ENCODE peak calls at places on chromosomes 11 and 22, in nine cellular contexts. One of them, this sample, is unnamed.
A peak's percentile ranks its signal among the peaks of the same experiment; 100 is the strongest.

GRCh38 chr11:128462189-128462588 is 125.2 kb downstream of the ETS1 start:
- ATAC-seq in effector memory CD8-positive, alpha-beta T cell: no peak
- ATAC-seq in central memory CD8-positive, alpha-beta T cell: no peak
- ATAC-seq in foreskin keratinocyte: no peak
- ATAC-seq in CD8-positive, alpha-beta T cell: no peak
- ATAC-seq in stimulated activated naive CD8-positive, alpha-beta T cell treated with anti-CD3 and anti-CD28 coated beads, Interleukin-15, amount 100 ng/mL, for 72 hours: no peak
- ATAC-seq in GM23338: no peak
- ATAC-seq in activated CD8-positive, alpha-beta memory T cell treated with anti-CD3 and anti-CD28 coated beads, Interleukin-2, amount 10 ng/mL, durations not matched to agents 7 days and 5 days: no peak
- ATAC-seq in upper lobe of left lung: no peak
- ATAC-seq in this sample: no peak

GRCh38 chr11:34501962-34502361 is 11.6 kb downstream of the ELF5 start:
- ATAC-seq in effector memory CD8-positive, alpha-beta T cell: no peak
- ATAC-seq in central memory CD8-positive, alpha-beta T cell: no peak
- ATAC-seq in foreskin keratinocyte: no peak
- ATAC-seq in CD8-positive, alpha-beta T cell: no peak
- ATAC-seq in stimulated activated naive CD8-positive, alpha-beta T cell treated with anti-CD3 and anti-CD28 coated beads, Interleukin-15, amount 100 ng/mL, for 72 hours: no peak
- ATAC-seq in GM23338: no peak
- ATAC-seq in activated CD8-positive, alpha-beta memory T cell treated with anti-CD3 and anti-CD28 coated beads, Interleukin-2, amount 10 ng/mL, durations not matched to agents 7 days and 5 days: no peak
- ATAC-seq in upper lobe of left lung: peak; percentile 49
- ATAC-seq in this sample: no peak

GRCh38 chr11:2180775-2181370 is 9.3 kb upstream of the TH start:
- ATAC-seq in effector memory CD8-positive, alpha-beta T cell: no peak
- ATAC-seq in central memory CD8-positive, alpha-beta T cell: no peak
- ATAC-seq in foreskin keratinocyte: peak; percentile 58
- ATAC-seq in CD8-positive, alpha-beta T cell: no peak
- ATAC-seq in stimulated activated naive CD8-positive, alpha-beta T cell treated with anti-CD3 and anti-CD28 coated beads, Interleukin-15, amount 100 ng/mL, for 72 hours: no peak
- ATAC-seq in GM23338: no peak
- ATAC-seq in activated CD8-positive, alpha-beta memory T cell treated with anti-CD3 and anti-CD28 coated beads, Interleukin-2, amount 10 ng/mL, durations not matched to agents 7 days and 5 days: no peak
- ATAC-seq in upper lobe of left lung: no peak
- ATAC-seq in this sample: no peak

GRCh38 chr22:19843857-19844422 is 10.7 kb downstream of the GNB1L start:
- ATAC-seq in effector memory CD8-positive, alpha-beta T cell: no peak
- ATAC-seq in central memory CD8-positive, alpha-beta T cell: no peak
- ATAC-seq in foreskin keratinocyte: no peak
- ATAC-seq in CD8-positive, alpha-beta T cell: no peak
- ATAC-seq in stimulated activated naive CD8-positive, alpha-beta T cell treated with anti-CD3 and anti-CD28 coated beads, Interleukin-15, amount 100 ng/mL, for 72 hours: peak; percentile 10
- ATAC-seq in GM23338: no peak
- ATAC-seq in activated CD8-positive, alpha-beta memory T cell treated with anti-CD3 and anti-CD28 coated beads, Interleukin-2, amount 10 ng/mL, durations not matched to agents 7 days and 5 days: no peak
- ATAC-seq in upper lobe of left lung: peak; percentile 8
- ATAC-seq in this sample: no peak

GRCh38 chr11:62034045-62034355 is 66.6 kb upstream of the FTH1 start:
- ATAC-seq in effector memory CD8-positive, alpha-beta T cell: no peak
- ATAC-seq in central memory CD8-positive, alpha-beta T cell: no peak
- ATAC-seq in foreskin keratinocyte: no peak
- ATAC-seq in CD8-positive, alpha-beta T cell: no peak
- ATAC-seq in stimulated activated naive CD8-positive, alpha-beta T cell treated with anti-CD3 and anti-CD28 coated beads, Interleukin-15, amount 100 ng/mL, for 72 hours: no peak
- ATAC-seq in GM23338: no peak
- ATAC-seq in activated CD8-positive, alpha-beta memory T cell treated with anti-CD3 and anti-CD28 coated beads, Interleukin-2, amount 10 ng/mL, durations not matched to agents 7 days and 5 days: no peak
- ATAC-seq in upper lobe of left lung: no peak
- ATAC-seq in this sample: no peak

GRCh38 chr11:87038235-87038960 is 664 bp downstream of the TMEM135 start:
- ATAC-seq in effector memory CD8-positive, alpha-beta T cell: no peak
- ATAC-seq in central memory CD8-positive, alpha-beta T cell: no peak
- ATAC-seq in foreskin keratinocyte: no peak
- ATAC-seq in CD8-positive, alpha-beta T cell: no peak
- ATAC-seq in stimulated activated naive CD8-positive, alpha-beta T cell treated with anti-CD3 and anti-CD28 coated beads, Interleukin-15, amount 100 ng/mL, for 72 hours: no peak
- ATAC-seq in GM23338: no peak
- ATAC-seq in activated CD8-positive, alpha-beta memory T cell treated with anti-CD3 and anti-CD28 coated beads, Interleukin-2, amount 10 ng/mL, durations not matched to agents 7 days and 5 days: no peak
- ATAC-seq in upper lobe of left lung: peak; percentile 2
- ATAC-seq in this sample: no peak

GRCh38 chr11:106327134-106327533 is 249.7 kb downstream of the AASDHPPT start:
- ATAC-seq in effector memory CD8-positive, alpha-beta T cell: no peak
- ATAC-seq in central memory CD8-positive, alpha-beta T cell: no peak
- ATAC-seq in foreskin keratinocyte: no peak
- ATAC-seq in CD8-positive, alpha-beta T cell: no peak
- ATAC-seq in stimulated activated naive CD8-positive, alpha-beta T cell treated with anti-CD3 and anti-CD28 coated beads, Interleukin-15, amount 100 ng/mL, for 72 hours: no peak
- ATAC-seq in GM23338: peak; percentile 99
- ATAC-seq in activated CD8-positive, alpha-beta memory T cell treated with anti-CD3 and anti-CD28 coated beads, Interleukin-2, amount 10 ng/mL, durations not matched to agents 7 days and 5 days: no peak
- ATAC-seq in upper lobe of left lung: no peak
- ATAC-seq in this sample: no peak

GRCh38 chr22:39454385-39454871 is 2.4 kb upstream of the MGAT3 start:
- ATAC-seq in effector memory CD8-positive, alpha-beta T cell: no peak
- ATAC-seq in central memory CD8-positive, alpha-beta T cell: no peak
- ATAC-seq in foreskin keratinocyte: no peak
- ATAC-seq in CD8-positive, alpha-beta T cell: no peak
- ATAC-seq in stimulated activated naive CD8-positive, alpha-beta T cell treated with anti-CD3 and anti-CD28 coated beads, Interleukin-15, amount 100 ng/mL, for 72 hours: no peak
- ATAC-seq in GM23338: peak; percentile 16
- ATAC-seq in activated CD8-positive, alpha-beta memory T cell treated with anti-CD3 and anti-CD28 coated beads, Interleukin-2, amount 10 ng/mL, durations not matched to agents 7 days and 5 days: no peak
- ATAC-seq in upper lobe of left lung: peak; percentile 18
- ATAC-seq in this sample: no peak

GRCh38 chr11:44203270-44204043 is 106.5 kb downstream of the ALX4 start:
- ATAC-seq in effector memory CD8-positive, alpha-beta T cell: no peak
- ATAC-seq in central memory CD8-positive, alpha-beta T cell: no peak
- ATAC-seq in foreskin keratinocyte: no peak
- ATAC-seq in CD8-positive, alpha-beta T cell: no peak
- ATAC-seq in stimulated activated naive CD8-positive, alpha-beta T cell treated with anti-CD3 and anti-CD28 coated beads, Interleukin-15, amount 100 ng/mL, for 72 hours: no peak
- ATAC-seq in GM23338: no peak
- ATAC-seq in activated CD8-positive, alpha-beta memory T cell treated with anti-CD3 and anti-CD28 coated beads, Interleukin-2, amount 10 ng/mL, durations not matched to agents 7 days and 5 days: no peak
- ATAC-seq in upper lobe of left lung: no peak
- ATAC-seq in this sample: no peak

GRCh38 chr11:75450826-75451783 is 18.1 kb upstream of the KLHL35 start:
- ATAC-seq in effector memory CD8-positive, alpha-beta T cell: no peak
- ATAC-seq in central memory CD8-positive, alpha-beta T cell: no peak
- ATAC-seq in foreskin keratinocyte: peak; percentile 13
- ATAC-seq in CD8-positive, alpha-beta T cell: no peak
- ATAC-seq in stimulated activated naive CD8-positive, alpha-beta T cell treated with anti-CD3 and anti-CD28 coated beads, Interleukin-15, amount 100 ng/mL, for 72 hours: no peak
- ATAC-seq in GM23338: peak; percentile 93
- ATAC-seq in activated CD8-positive, alpha-beta memory T cell treated with anti-CD3 and anti-CD28 coated beads, Interleukin-2, amount 10 ng/mL, durations not matched to agents 7 days and 5 days: peak; percentile 50
- ATAC-seq in upper lobe of left lung: no peak
- ATAC-seq in this sample: no peak

GRCh38 chr11:110298298-110298765 is 1.9 kb upstream of the RDX start:
- ATAC-seq in effector memory CD8-positive, alpha-beta T cell: no peak
- ATAC-seq in central memory CD8-positive, alpha-beta T cell: no peak
- ATAC-seq in foreskin keratinocyte: no peak
- ATAC-seq in CD8-positive, alpha-beta T cell: no peak
- ATAC-seq in stimulated activated naive CD8-positive, alpha-beta T cell treated with anti-CD3 and anti-CD28 coated beads, Interleukin-15, amount 100 ng/mL, for 72 hours: no peak
- ATAC-seq in GM23338: no peak
- ATAC-seq in activated CD8-positive, alpha-beta memory T cell treated with anti-CD3 and anti-CD28 coated beads, Interleukin-2, amount 10 ng/mL, durations not matched to agents 7 days and 5 days: no peak
- ATAC-seq in upper lobe of left lung: no peak
- ATAC-seq in this sample: peak; percentile 28

GRCh38 chr11:12280838-12281565 is 96.4 kb upstream of the PARVA start:
- ATAC-seq in effector memory CD8-positive, alpha-beta T cell: no peak
- ATAC-seq in central memory CD8-positive, alpha-beta T cell: no peak
- ATAC-seq in foreskin keratinocyte: no peak
- ATAC-seq in CD8-positive, alpha-beta T cell: no peak
- ATAC-seq in stimulated activated naive CD8-positive, alpha-beta T cell treated with anti-CD3 and anti-CD28 coated beads, Interleukin-15, amount 100 ng/mL, for 72 hours: peak; percentile 63
- ATAC-seq in GM23338: peak; percentile 36
- ATAC-seq in activated CD8-positive, alpha-beta memory T cell treated with anti-CD3 and anti-CD28 coated beads, Interleukin-2, amount 10 ng/mL, durations not matched to agents 7 days and 5 days: no peak
- ATAC-seq in upper lobe of left lung: no peak
- ATAC-seq in this sample: peak; percentile 53

GRCh38 chr11:112655386-112655785 is 305.8 kb upstream of the NCAM1 start:
- ATAC-seq in effector memory CD8-positive, alpha-beta T cell: no peak
- ATAC-seq in central memory CD8-positive, alpha-beta T cell: no peak
- ATAC-seq in foreskin keratinocyte: no peak
- ATAC-seq in CD8-positive, alpha-beta T cell: no peak
- ATAC-seq in stimulated activated naive CD8-positive, alpha-beta T cell treated with anti-CD3 and anti-CD28 coated beads, Interleukin-15, amount 100 ng/mL, for 72 hours: no peak
- ATAC-seq in GM23338: no peak
- ATAC-seq in activated CD8-positive, alpha-beta memory T cell treated with anti-CD3 and anti-CD28 coated beads, Interleukin-2, amount 10 ng/mL, durations not matched to agents 7 days and 5 days: no peak
- ATAC-seq in upper lobe of left lung: peak; percentile 85
- ATAC-seq in this sample: no peak

GRCh38 chr11:60942970-60943565 is 8.9 kb downstream of the SLC15A3 start:
- ATAC-seq in effector memory CD8-positive, alpha-beta T cell: no peak
- ATAC-seq in central memory CD8-positive, alpha-beta T cell: no peak
- ATAC-seq in foreskin keratinocyte: peak; percentile 64
- ATAC-seq in CD8-positive, alpha-beta T cell: no peak
- ATAC-seq in stimulated activated naive CD8-positive, alpha-beta T cell treated with anti-CD3 and anti-CD28 coated beads, Interleukin-15, amount 100 ng/mL, for 72 hours: no peak
- ATAC-seq in GM23338: no peak
- ATAC-seq in activated CD8-positive, alpha-beta memory T cell treated with anti-CD3 and anti-CD28 coated beads, Interleukin-2, amount 10 ng/mL, durations not matched to agents 7 days and 5 days: no peak
- ATAC-seq in upper lobe of left lung: no peak
- ATAC-seq in this sample: no peak

GRCh38 chr22:32579533-32580220 is 105.1 kb downstream of the FBXO7 start:
- ATAC-seq in effector memory CD8-positive, alpha-beta T cell: no peak
- ATAC-seq in central memory CD8-positive, alpha-beta T cell: no peak
- ATAC-seq in foreskin keratinocyte: no peak
- ATAC-seq in CD8-positive, alpha-beta T cell: no peak
- ATAC-seq in stimulated activated naive CD8-positive, alpha-beta T cell treated with anti-CD3 and anti-CD28 coated beads, Interleukin-15, amount 100 ng/mL, for 72 hours: no peak
- ATAC-seq in GM23338: no peak
- ATAC-seq in activated CD8-positive, alpha-beta memory T cell treated with anti-CD3 and anti-CD28 coated beads, Interleukin-2, amount 10 ng/mL, durations not matched to agents 7 days and 5 days: no peak
- ATAC-seq in upper lobe of left lung: peak; percentile 57
- ATAC-seq in this sample: no peak

GRCh38 chr11:76604652-76605241 is 65.8 kb downstream of the LRRC32 start:
- ATAC-seq in effector memory CD8-positive, alpha-beta T cell: no peak
- ATAC-seq in central memory CD8-positive, alpha-beta T cell: no peak
- ATAC-seq in foreskin keratinocyte: no peak
- ATAC-seq in CD8-positive, alpha-beta T cell: no peak
- ATAC-seq in stimulated activated naive CD8-positive, alpha-beta T cell treated with anti-CD3 and anti-CD28 coated beads, Interleukin-15, amount 100 ng/mL, for 72 hours: no peak
- ATAC-seq in GM23338: no peak
- ATAC-seq in activated CD8-positive, alpha-beta memory T cell treated with anti-CD3 and anti-CD28 coated beads, Interleukin-2, amount 10 ng/mL, durations not matched to agents 7 days and 5 days: no peak
- ATAC-seq in upper lobe of left lung: no peak
- ATAC-seq in this sample: no peak

GRCh38 chr11:95081412-95081811 is 8.2 kb upstream of the ENDOD1 start:
- ATAC-seq in effector memory CD8-positive, alpha-beta T cell: no peak
- ATAC-seq in central memory CD8-positive, alpha-beta T cell: no peak
- ATAC-seq in foreskin keratinocyte: no peak
- ATAC-seq in CD8-positive, alpha-beta T cell: no peak
- ATAC-seq in stimulated activated naive CD8-positive, alpha-beta T cell treated with anti-CD3 and anti-CD28 coated beads, Interleukin-15, amount 100 ng/mL, for 72 hours: no peak
- ATAC-seq in GM23338: no peak
- ATAC-seq in activated CD8-positive, alpha-beta memory T cell treated with anti-CD3 and anti-CD28 coated beads, Interleukin-2, amount 10 ng/mL, durations not matched to agents 7 days and 5 days: no peak
- ATAC-seq in upper lobe of left lung: no peak
- ATAC-seq in this sample: no peak

GRCh38 chr22:37190262-37190780 is 2.3 kb upstream of the C1QTNF6 start:
- ATAC-seq in effector memory CD8-positive, alpha-beta T cell: no peak
- ATAC-seq in central memory CD8-positive, alpha-beta T cell: no peak
- ATAC-seq in foreskin keratinocyte: no peak
- ATAC-seq in CD8-positive, alpha-beta T cell: no peak
- ATAC-seq in stimulated activated naive CD8-positive, alpha-beta T cell treated with anti-CD3 and anti-CD28 coated beads, Interleukin-15, amount 100 ng/mL, for 72 hours: no peak
- ATAC-seq in GM23338: no peak
- ATAC-seq in activated CD8-positive, alpha-beta memory T cell treated with anti-CD3 and anti-CD28 coated beads, Interleukin-2, amount 10 ng/mL, durations not matched to agents 7 days and 5 days: no peak
- ATAC-seq in upper lobe of left lung: no peak
- ATAC-seq in this sample: no peak

GRCh38 chr22:43777204-43777671 is 34.9 kb downstream of the EFCAB6 start:
- ATAC-seq in effector memory CD8-positive, alpha-beta T cell: no peak
- ATAC-seq in central memory CD8-positive, alpha-beta T cell: no peak
- ATAC-seq in foreskin keratinocyte: peak; percentile 87
- ATAC-seq in CD8-positive, alpha-beta T cell: no peak
- ATAC-seq in stimulated activated naive CD8-positive, alpha-beta T cell treated with anti-CD3 and anti-CD28 coated beads, Interleukin-15, amount 100 ng/mL, for 72 hours: no peak
- ATAC-seq in GM23338: no peak
- ATAC-seq in activated CD8-positive, alpha-beta memory T cell treated with anti-CD3 and anti-CD28 coated beads, Interleukin-2, amount 10 ng/mL, durations not matched to agents 7 days and 5 days: no peak
- ATAC-seq in upper lobe of left lung: peak; percentile 32
- ATAC-seq in this sample: no peak

GRCh38 chr22:44752285-44753188 is at the start of gene ARHGAP8:
- ATAC-seq in effector memory CD8-positive, alpha-beta T cell: peak; percentile 55
- ATAC-seq in central memory CD8-positive, alpha-beta T cell: no peak
- ATAC-seq in foreskin keratinocyte: peak; percentile 65
- ATAC-seq in CD8-positive, alpha-beta T cell: peak; percentile 75
- ATAC-seq in stimulated activated naive CD8-positive, alpha-beta T cell treated with anti-CD3 and anti-CD28 coated beads, Interleukin-15, amount 100 ng/mL, for 72 hours: peak; percentile 71
- ATAC-seq in GM23338: peak; percentile 59
- ATAC-seq in activated CD8-positive, alpha-beta memory T cell treated with anti-CD3 and anti-CD28 coated beads, Interleukin-2, amount 10 ng/mL, durations not matched to agents 7 days and 5 days: peak; percentile 36
- ATAC-seq in upper lobe of left lung: peak; percentile 26
- ATAC-seq in this sample: peak; percentile 67

GRCh38 chr11:102223859-102224258 is 93.4 kb upstream of the BIRC3 start:
- ATAC-seq in effector memory CD8-positive, alpha-beta T cell: no peak
- ATAC-seq in central memory CD8-positive, alpha-beta T cell: no peak
- ATAC-seq in foreskin keratinocyte: peak; percentile 77
- ATAC-seq in CD8-positive, alpha-beta T cell: no peak
- ATAC-seq in stimulated activated naive CD8-positive, alpha-beta T cell treated with anti-CD3 and anti-CD28 coated beads, Interleukin-15, amount 100 ng/mL, for 72 hours: no peak
- ATAC-seq in GM23338: no peak
- ATAC-seq in activated CD8-positive, alpha-beta memory T cell treated with anti-CD3 and anti-CD28 coated beads, Interleukin-2, amount 10 ng/mL, durations not matched to agents 7 days and 5 days: no peak
- ATAC-seq in upper lobe of left lung: no peak
- ATAC-seq in this sample: no peak

GRCh38 chr11:96134622-96135021 is 208.4 kb downstream of the MAML2 start:
- ATAC-seq in effector memory CD8-positive, alpha-beta T cell: peak; percentile 88
- ATAC-seq in central memory CD8-positive, alpha-beta T cell: peak; percentile 86
- ATAC-seq in foreskin keratinocyte: peak; percentile 70
- ATAC-seq in CD8-positive, alpha-beta T cell: peak; percentile 17
- ATAC-seq in stimulated activated naive CD8-positive, alpha-beta T cell treated with anti-CD3 and anti-CD28 coated beads, Interleukin-15, amount 100 ng/mL, for 72 hours: peak; percentile 43
- ATAC-seq in GM23338: no peak
- ATAC-seq in activated CD8-positive, alpha-beta memory T cell treated with anti-CD3 and anti-CD28 coated beads, Interleukin-2, amount 10 ng/mL, durations not matched to agents 7 days and 5 days: no peak
- ATAC-seq in upper lobe of left lung: peak; percentile 89
- ATAC-seq in this sample: no peak

GRCh38 chr11:134615041-134615615 is 203.1 kb upstream of the B3GAT1 start:
- ATAC-seq in effector memory CD8-positive, alpha-beta T cell: no peak
- ATAC-seq in central memory CD8-positive, alpha-beta T cell: no peak
- ATAC-seq in foreskin keratinocyte: no peak
- ATAC-seq in CD8-positive, alpha-beta T cell: no peak
- ATAC-seq in stimulated activated naive CD8-positive, alpha-beta T cell treated with anti-CD3 and anti-CD28 coated beads, Interleukin-15, amount 100 ng/mL, for 72 hours: peak; percentile 31
- ATAC-seq in GM23338: no peak
- ATAC-seq in activated CD8-positive, alpha-beta memory T cell treated with anti-CD3 and anti-CD28 coated beads, Interleukin-2, amount 10 ng/mL, durations not matched to agents 7 days and 5 days: no peak
- ATAC-seq in upper lobe of left lung: no peak
- ATAC-seq in this sample: no peak

GRCh38 chr22:39959640-39960447 is at the start of gene TMA7B:
- ATAC-seq in effector memory CD8-positive, alpha-beta T cell: peak; percentile 28
- ATAC-seq in central memory CD8-positive, alpha-beta T cell: no peak
- ATAC-seq in foreskin keratinocyte: peak; percentile 84
- ATAC-seq in CD8-positive, alpha-beta T cell: peak; percentile 54
- ATAC-seq in stimulated activated naive CD8-positive, alpha-beta T cell treated with anti-CD3 and anti-CD28 coated beads, Interleukin-15, amount 100 ng/mL, for 72 hours: peak; percentile 24
- ATAC-seq in GM23338: peak; percentile 98
- ATAC-seq in activated CD8-positive, alpha-beta memory T cell treated with anti-CD3 and anti-CD28 coated beads, Interleukin-2, amount 10 ng/mL, durations not matched to agents 7 days and 5 days: peak; percentile 26
- ATAC-seq in upper lobe of left lung: peak; percentile 44
- ATAC-seq in this sample: peak; percentile 41

GRCh38 chr22:40890881-40891280 is 29.0 kb upstream of the DNAJB7 start:
- ATAC-seq in effector memory CD8-positive, alpha-beta T cell: no peak
- ATAC-seq in central memory CD8-positive, alpha-beta T cell: no peak
- ATAC-seq in foreskin keratinocyte: no peak
- ATAC-seq in CD8-positive, alpha-beta T cell: no peak
- ATAC-seq in stimulated activated naive CD8-positive, alpha-beta T cell treated with anti-CD3 and anti-CD28 coated beads, Interleukin-15, amount 100 ng/mL, for 72 hours: no peak
- ATAC-seq in GM23338: no peak
- ATAC-seq in activated CD8-positive, alpha-beta memory T cell treated with anti-CD3 and anti-CD28 coated beads, Interleukin-2, amount 10 ng/mL, durations not matched to agents 7 days and 5 days: no peak
- ATAC-seq in upper lobe of left lung: no peak
- ATAC-seq in this sample: no peak

GRCh38 chr11:65400295-65401072 is 14.0 kb downstream of the FRMD8 start:
- ATAC-seq in effector memory CD8-positive, alpha-beta T cell: no peak
- ATAC-seq in central memory CD8-positive, alpha-beta T cell: no peak
- ATAC-seq in foreskin keratinocyte: no peak
- ATAC-seq in CD8-positive, alpha-beta T cell: no peak
- ATAC-seq in stimulated activated naive CD8-positive, alpha-beta T cell treated with anti-CD3 and anti-CD28 coated beads, Interleukin-15, amount 100 ng/mL, for 72 hours: no peak
- ATAC-seq in GM23338: no peak
- ATAC-seq in activated CD8-positive, alpha-beta memory T cell treated with anti-CD3 and anti-CD28 coated beads, Interleukin-2, amount 10 ng/mL, durations not matched to agents 7 days and 5 days: no peak
- ATAC-seq in upper lobe of left lung: no peak
- ATAC-seq in this sample: no peak

GRCh38 chr22:41411021-41411851 is 29.5 kb downstream of the TEF start:
- ATAC-seq in effector memory CD8-positive, alpha-beta T cell: no peak
- ATAC-seq in central memory CD8-positive, alpha-beta T cell: no peak
- ATAC-seq in foreskin keratinocyte: no peak
- ATAC-seq in CD8-positive, alpha-beta T cell: no peak
- ATAC-seq in stimulated activated naive CD8-positive, alpha-beta T cell treated with anti-CD3 and anti-CD28 coated beads, Interleukin-15, amount 100 ng/mL, for 72 hours: no peak
- ATAC-seq in GM23338: no peak
- ATAC-seq in activated CD8-positive, alpha-beta memory T cell treated with anti-CD3 and anti-CD28 coated beads, Interleukin-2, amount 10 ng/mL, durations not matched to agents 7 days and 5 days: no peak
- ATAC-seq in upper lobe of left lung: no peak
- ATAC-seq in this sample: no peak

GRCh38 chr22:30047364-30047738 is 32.9 kb upstream of the HORMAD2 start:
- ATAC-seq in effector memory CD8-positive, alpha-beta T cell: peak; percentile 85
- ATAC-seq in central memory CD8-positive, alpha-beta T cell: peak; percentile 86
- ATAC-seq in foreskin keratinocyte: no peak
- ATAC-seq in CD8-positive, alpha-beta T cell: peak; percentile 80
- ATAC-seq in stimulated activated naive CD8-positive, alpha-beta T cell treated with anti-CD3 and anti-CD28 coated beads, Interleukin-15, amount 100 ng/mL, for 72 hours: no peak
- ATAC-seq in GM23338: peak; percentile 86
- ATAC-seq in activated CD8-positive, alpha-beta memory T cell treated with anti-CD3 and anti-CD28 coated beads, Interleukin-2, amount 10 ng/mL, durations not matched to agents 7 days and 5 days: peak; percentile 95
- ATAC-seq in upper lobe of left lung: no peak
- ATAC-seq in this sample: peak; percentile 35

GRCh38 chr11:73258104-73258684 is 13.9 kb upstream of the P2RY6 start:
- ATAC-seq in effector memory CD8-positive, alpha-beta T cell: no peak
- ATAC-seq in central memory CD8-positive, alpha-beta T cell: no peak
- ATAC-seq in foreskin keratinocyte: no peak
- ATAC-seq in CD8-positive, alpha-beta T cell: no peak
- ATAC-seq in stimulated activated naive CD8-positive, alpha-beta T cell treated with anti-CD3 and anti-CD28 coated beads, Interleukin-15, amount 100 ng/mL, for 72 hours: no peak
- ATAC-seq in GM23338: peak; percentile 29
- ATAC-seq in activated CD8-positive, alpha-beta memory T cell treated with anti-CD3 and anti-CD28 coated beads, Interleukin-2, amount 10 ng/mL, durations not matched to agents 7 days and 5 days: no peak
- ATAC-seq in upper lobe of left lung: no peak
- ATAC-seq in this sample: no peak

GRCh38 chr11:125435461-125436238 is 60.4 kb downstream of the FEZ1 start:
- ATAC-seq in effector memory CD8-positive, alpha-beta T cell: no peak
- ATAC-seq in central memory CD8-positive, alpha-beta T cell: no peak
- ATAC-seq in foreskin keratinocyte: no peak
- ATAC-seq in CD8-positive, alpha-beta T cell: no peak
- ATAC-seq in stimulated activated naive CD8-positive, alpha-beta T cell treated with anti-CD3 and anti-CD28 coated beads, Interleukin-15, amount 100 ng/mL, for 72 hours: no peak
- ATAC-seq in GM23338: peak; percentile 12
- ATAC-seq in activated CD8-positive, alpha-beta memory T cell treated with anti-CD3 and anti-CD28 coated beads, Interleukin-2, amount 10 ng/mL, durations not matched to agents 7 days and 5 days: no peak
- ATAC-seq in upper lobe of left lung: no peak
- ATAC-seq in this sample: no peak

GRCh38 chr11:23314162-23314561 is 453.9 kb upstream of the CCDC179 start:
- ATAC-seq in effector memory CD8-positive, alpha-beta T cell: no peak
- ATAC-seq in central memory CD8-positive, alpha-beta T cell: no peak
- ATAC-seq in foreskin keratinocyte: no peak
- ATAC-seq in CD8-positive, alpha-beta T cell: no peak
- ATAC-seq in stimulated activated naive CD8-positive, alpha-beta T cell treated with anti-CD3 and anti-CD28 coated beads, Interleukin-15, amount 100 ng/mL, for 72 hours: no peak
- ATAC-seq in GM23338: no peak
- ATAC-seq in activated CD8-positive, alpha-beta memory T cell treated with anti-CD3 and anti-CD28 coated beads, Interleukin-2, amount 10 ng/mL, durations not matched to agents 7 days and 5 days: no peak
- ATAC-seq in upper lobe of left lung: no peak
- ATAC-seq in this sample: no peak